ENCODE peak calls at places on chromosomes 2 and 18, in ten cellular contexts. G is GM23338, O is stomach, C is Panc1, X is endothelial cell of umbilical vein, K is K562, L is GM12891, P is HL-60, Y is SK-N-SH, Z is GM12892. A is an unnamed sample.
A peak's percentile ranks its signal among the peaks of the same experiment; 100 is the strongest.

GRCh38 chr2:40103590-40103989 is 324.5 kb upstream of the THUMPD2 start:
- DNase-seq in G (no peak), O (no peak), C (no peak), X (no peak), K (no peak), L (no peak), P (no peak), Y (no peak), Z (no peak), A (no peak)

GRCh38 chr2:119308793-119309330 is 57.8 kb downstream of the C2orf76 start:
- DNase-seq in G (no peak), O (no peak), C (no peak), X (no peak), K (no peak), L (no peak), P (no peak), Y (no peak), Z (no peak), A (no peak)

GRCh38 chr18:42559292-42559691 is 556.2 kb downstream of the RIT2 start:
- DNase-seq in G (no peak), O (no peak), C (no peak), X (no peak), K (no peak), L (no peak), P (no peak), Y (no peak), Z (no peak), A (no peak)

GRCh38 chr2:238786792-238787490 is 60.9 kb upstream of the TWIST2 start:
- DNase-seq in G (no peak), O (no peak), C (no peak), X (no peak), K (no peak), L (no peak), P (no peak), Y (no peak), Z (no peak), A (no peak)

GRCh38 chr2:184599875-184600227 is 1.5 kb downstream of the ZNF804A start:
- DNase-seq in G (no peak), O (no peak), C (no peak), X (peak; percentile 34), K (no peak), L (no peak), P (no peak), Y (no peak), Z (no peak), A (no peak)

GRCh38 chr2:103401621-103402020 is 639.8 kb downstream of the TMEM182 start:
- DNase-seq in G (peak; percentile 94), O (no peak), C (no peak), X (no peak), K (no peak), L (no peak), P (no peak), Y (peak; percentile 6), Z (no peak), A (no peak)

GRCh38 chr2:136116813-136117390 is 1.0 kb downstream of the CXCR4 start:
- DNase-seq in G (peak; percentile 41), O (peak; percentile 42), C (no peak), X (no peak), K (no peak), L (peak; percentile 58), P (peak; percentile 45), Y (peak; percentile 61), Z (peak; percentile 62), A (no peak)

GRCh38 chr2:127581516-127582490 is 46.3 kb downstream of the MYO7B start:
- DNase-seq in G (no peak), O (peak; percentile 14), C (no peak), X (no peak), K (no peak), L (no peak), P (no peak), Y (no peak), Z (no peak), A (no peak)

GRCh38 chr18:9380101-9380500 is 45.5 kb downstream of the TWSG1 start:
- DNase-seq in G (no peak), O (no peak), C (no peak), X (no peak), K (no peak), L (no peak), P (no peak), Y (no peak), Z (no peak), A (no peak)

GRCh38 chr18:77870894-77871293 is 621.2 kb downstream of the GALR1 start:
- DNase-seq in G (no peak), O (no peak), C (no peak), X (no peak), K (no peak), L (no peak), P (no peak), Y (no peak), Z (no peak), A (no peak)

GRCh38 chr2:20415511-20415918 is 31.4 kb upstream of the RHOB start:
- DNase-seq in G (no peak), O (no peak), C (no peak), X (no peak), K (no peak), L (no peak), P (no peak), Y (no peak), Z (no peak), A (no peak)

GRCh38 chr2:44291281-44292248 is 16.3 kb downstream of the SLC3A1 start:
- DNase-seq in G (peak; percentile 52), O (peak; percentile 84), C (peak; percentile 77), X (peak; percentile 67), K (no peak), L (no peak), P (peak; percentile 11), Y (peak; percentile 76), Z (no peak), A (no peak)

GRCh38 chr2:164369416-164369815 is 251.9 kb downstream of the GRB14 start:
- DNase-seq in G (no peak), O (no peak), C (no peak), X (no peak), K (no peak), L (no peak), P (no peak), Y (no peak), Z (no peak), A (no peak)

GRCh38 chr2:183665403-183665802 is 541.2 kb downstream of the NUP35 start:
- DNase-seq in G (no peak), O (no peak), C (no peak), X (no peak), K (no peak), L (no peak), P (no peak), Y (no peak), Z (no peak), A (no peak)

GRCh38 chr2:11505652-11506610 is 27.9 kb upstream of the GREB1 start:
- DNase-seq in G (no peak), O (peak; percentile 34), C (no peak), X (no peak), K (no peak), L (no peak), P (no peak), Y (no peak), Z (no peak), A (no peak)

GRCh38 chr2:240463274-240463865 is 27.9 kb downstream of the GPC1 start:
- DNase-seq in G (no peak), O (peak; percentile 16), C (no peak), X (no peak), K (no peak), L (no peak), P (no peak), Y (no peak), Z (peak; percentile 13), A (no peak)

GRCh38 chr2:146890491-146890890 is 954.3 kb upstream of the ACVR2A start:
- DNase-seq in G (no peak), O (no peak), C (no peak), X (peak; percentile 47), K (no peak), L (no peak), P (no peak), Y (no peak), Z (no peak), A (no peak)

GRCh38 chr2:146893500-146894041 is 951.3 kb upstream of the ACVR2A start:
- DNase-seq in G (no peak), O (no peak), C (no peak), X (no peak), K (no peak), L (no peak), P (no peak), Y (no peak), Z (no peak), A (no peak)

GRCh38 chr2:146898083-146898482 is 946.7 kb upstream of the ACVR2A start:
- DNase-seq in G (no peak), O (no peak), C (no peak), X (no peak), K (no peak), L (no peak), P (no peak), Y (no peak), Z (no peak), A (no peak)

GRCh38 chr2:146894514-146894913 is 950.3 kb upstream of the ACVR2A start:
- DNase-seq in G (no peak), O (no peak), C (no peak), X (no peak), K (no peak), L (no peak), P (no peak), Y (no peak), Z (no peak), A (no peak)
- TF ChIP-seq POLR2AphosphoS5 in G (no peak), O (no peak), C (no peak), X (no peak), K (no peak), L (no peak), P (no peak), Y (no peak), Z (no peak), A (no peak)

GRCh38 chr2:225108805-225109204 is 66.5 kb upstream of the DOCK10 start:
- DNase-seq in G (no peak), O (no peak), C (no peak), X (no peak), K (no peak), L (no peak), P (no peak), Y (no peak), Z (no peak), A (no peak)
- TF ChIP-seq POLR2AphosphoS5 in G (no peak), O (no peak), C (no peak), X (no peak), K (no peak), L (no peak), P (no peak), Y (no peak), Z (no peak), A (no peak)

DNA sequence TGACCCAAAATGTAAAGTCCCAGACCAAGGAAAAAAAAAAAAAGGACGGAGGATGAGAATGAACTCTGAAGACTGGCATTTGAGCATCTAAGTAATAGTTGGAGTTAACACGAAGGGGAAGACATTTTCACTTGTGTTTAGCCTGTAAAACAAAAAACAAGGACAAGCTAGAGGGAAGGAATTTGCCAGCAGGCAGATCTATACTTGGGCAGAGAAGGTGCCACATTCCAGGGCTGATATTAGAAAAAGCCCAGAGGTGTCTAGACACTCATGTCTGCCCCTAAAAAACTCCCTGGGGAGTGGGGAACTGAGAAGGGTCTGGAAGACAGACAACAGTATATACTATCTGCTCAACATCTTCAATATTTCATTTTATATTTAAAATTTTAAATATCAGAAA is 171.1 kb downstream of the ZEB2 start:
- DNase-seq in G (no peak), O (no peak), C (no peak), X (no peak), K (no peak), L (no peak), P (no peak), Y (no peak), Z (no peak), A (no peak)
- TF ChIP-seq POLR2AphosphoS5 in G (no peak), O (no peak), C (no peak), X (no peak), K (no peak), L (no peak), P (no peak), Y (no peak), Z (no peak), A (no peak)

GRCh38 chr18:58870130-58870529 is 5.5 kb downstream of the ZNF532 start:
- DNase-seq in G (no peak), O (no peak), C (no peak), X (no peak), K (no peak), L (no peak), P (no peak), Y (no peak), Z (no peak), A (no peak)
- TF ChIP-seq POLR2AphosphoS5 in G (no peak), O (no peak), C (no peak), X (no peak), K (no peak), L (no peak), P (no peak), Y (no peak), Z (no peak), A (no peak)